ENCODE peak calls at places on chromosomes 4 and X, in six cellular contexts. One of them, this sample, is unnamed.

GRCh38 chrX:87583679-87584078 is 66.1 kb downstream of the KLHL4 start:
- DNase-seq in astrocyte: no peak
- DNase-seq in IMR-90: peak; percentile 10
- DNase-seq in neuronal stem cell: no peak
- DNase-seq in GM23248: peak; percentile 0
- DNase-seq in trophoblast cell: peak; percentile 0
- DNase-seq in this sample: peak; percentile 39

GRCh38 chr4:108651068-108651794 is 832 bp downstream of the OSTC start:
- DNase-seq in neuronal stem cell: peak; percentile 9
- DNase-seq in GM23248: peak; percentile 93
- DNase-seq in IMR-90: peak; percentile 72
- DNase-seq in astrocyte: peak; percentile 65
- DNase-seq in trophoblast cell: peak; percentile 3
- DNase-seq in this sample: peak; percentile 29

GRCh38 chr4:5014007-5014682 is 5.1 kb downstream of the CYTL1 start:
- DNase-seq in neuronal stem cell: no peak
- DNase-seq in astrocyte: no peak
- DNase-seq in trophoblast cell: no peak
- DNase-seq in IMR-90: no peak
- DNase-seq in GM23248: no peak
- DNase-seq in this sample: no peak

GRCh38 chr4:140237616-140238352 is 83.8 kb upstream of the MAML3 start:
- DNase-seq in neuronal stem cell: peak; percentile 84
- DNase-seq in IMR-90: peak; percentile 93
- DNase-seq in trophoblast cell: peak; percentile 97
- DNase-seq in GM23248: peak; percentile 95
- DNase-seq in astrocyte: peak; percentile 93
- DNase-seq in this sample: no peak

GRCh38 chr4:182369211-182369610 is 126.0 kb downstream of the TENM3 start:
- DNase-seq in trophoblast cell: no peak
- DNase-seq in astrocyte: peak; percentile 68
- DNase-seq in GM23248: no peak
- DNase-seq in neuronal stem cell: no peak
- DNase-seq in IMR-90: peak; percentile 62
- DNase-seq in this sample: no peak

GRCh38 chr4:155614111-155614762 is 52.4 kb upstream of the GUCY1A1 start:
- DNase-seq in astrocyte: no peak
- DNase-seq in IMR-90: peak; percentile 77
- DNase-seq in neuronal stem cell: no peak
- DNase-seq in GM23248: peak; percentile 44
- DNase-seq in trophoblast cell: no peak
- DNase-seq in this sample: no peak

GRCh38 chr4:133152330-133152791 is 3.3 kb downstream of the PCDH10 start:
- DNase-seq in IMR-90: no peak
- DNase-seq in neuronal stem cell: no peak
- DNase-seq in astrocyte: peak; percentile 43
- DNase-seq in GM23248: peak; percentile 24
- DNase-seq in trophoblast cell: peak; percentile 33
- DNase-seq in this sample: no peak

GRCh38 chrX:136584545-136584944 is 52.5 kb downstream of the VGLL1 start:
- DNase-seq in neuronal stem cell: no peak
- DNase-seq in astrocyte: no peak
- DNase-seq in GM23248: no peak
- DNase-seq in trophoblast cell: no peak
- DNase-seq in IMR-90: no peak
- DNase-seq in this sample: no peak

GRCh38 chr4:8267077-8267476 is 2.5 kb upstream of the HTRA3 start:
- DNase-seq in trophoblast cell: peak; percentile 24
- DNase-seq in IMR-90: peak; percentile 33
- DNase-seq in GM23248: peak; percentile 89
- DNase-seq in neuronal stem cell: peak; percentile 35
- DNase-seq in astrocyte: no peak
- DNase-seq in this sample: peak; percentile 68

GRCh38 chr4:2341911-2342652 is 76.4 kb downstream of the ZFYVE28 start:
- DNase-seq in GM23248: no peak
- DNase-seq in IMR-90: no peak
- DNase-seq in astrocyte: no peak
- DNase-seq in trophoblast cell: no peak
- DNase-seq in neuronal stem cell: no peak
- DNase-seq in this sample: no peak

GRCh38 chrX:41917517-41917916 is 5.8 kb downstream of the CASK start:
- DNase-seq in astrocyte: no peak
- DNase-seq in trophoblast cell: no peak
- DNase-seq in GM23248: no peak
- DNase-seq in IMR-90: no peak
- DNase-seq in neuronal stem cell: no peak
- DNase-seq in this sample: no peak

GRCh38 chrX:154712781-154713391 is 38.0 kb downstream of the GAB3 start:
- DNase-seq in trophoblast cell: no peak
- DNase-seq in GM23248: peak; percentile 80
- DNase-seq in astrocyte: peak; percentile 80
- DNase-seq in IMR-90: peak; percentile 73
- DNase-seq in neuronal stem cell: no peak
- DNase-seq in this sample: peak; percentile 83

GRCh38 chr4:176277162-176277904 is 8.3 kb upstream of the ASB5 start:
- DNase-seq in neuronal stem cell: peak; percentile 30
- DNase-seq in IMR-90: peak; percentile 71
- DNase-seq in GM23248: peak; percentile 91
- DNase-seq in trophoblast cell: peak; percentile 32
- DNase-seq in astrocyte: peak; percentile 36
- DNase-seq in this sample: peak; percentile 63

GRCh38 chr4:38621004-38621684 is 42.9 kb upstream of the KLF3 start:
- DNase-seq in trophoblast cell: peak; percentile 92
- DNase-seq in IMR-90: peak; percentile 87
- DNase-seq in neuronal stem cell: no peak
- DNase-seq in astrocyte: peak; percentile 63
- DNase-seq in GM23248: peak; percentile 83
- DNase-seq in this sample: peak; percentile 91

GRCh38 chrX:153061732-153062131 is 5.5 kb downstream of the PNMA3 start:
- DNase-seq in GM23248: peak; percentile 68
- DNase-seq in IMR-90: peak; percentile 55
- DNase-seq in neuronal stem cell: no peak
- DNase-seq in trophoblast cell: no peak
- DNase-seq in astrocyte: peak; percentile 50
- DNase-seq in this sample: peak; percentile 71

GRCh38 chr4:168615294-168615693 is 118.4 kb downstream of the PALLD start:
- DNase-seq in trophoblast cell: no peak
- DNase-seq in GM23248: peak; percentile 87
- DNase-seq in astrocyte: peak; percentile 90
- DNase-seq in neuronal stem cell: peak; percentile 20
- DNase-seq in IMR-90: peak; percentile 57
- DNase-seq in this sample: peak; percentile 28
- H3K9ac ChIP-seq in trophoblast cell: no peak overlapping the region
- H3K9ac ChIP-seq in GM23248: no peak overlapping the region
- H3K9ac ChIP-seq in astrocyte: peak overlapping the region; percentile 60
- H3K9ac ChIP-seq in neuronal stem cell: no peak overlapping the region
- H3K9ac ChIP-seq in IMR-90: no peak overlapping the region
- H3K9ac ChIP-seq in this sample: no peak overlapping the region

DNA sequence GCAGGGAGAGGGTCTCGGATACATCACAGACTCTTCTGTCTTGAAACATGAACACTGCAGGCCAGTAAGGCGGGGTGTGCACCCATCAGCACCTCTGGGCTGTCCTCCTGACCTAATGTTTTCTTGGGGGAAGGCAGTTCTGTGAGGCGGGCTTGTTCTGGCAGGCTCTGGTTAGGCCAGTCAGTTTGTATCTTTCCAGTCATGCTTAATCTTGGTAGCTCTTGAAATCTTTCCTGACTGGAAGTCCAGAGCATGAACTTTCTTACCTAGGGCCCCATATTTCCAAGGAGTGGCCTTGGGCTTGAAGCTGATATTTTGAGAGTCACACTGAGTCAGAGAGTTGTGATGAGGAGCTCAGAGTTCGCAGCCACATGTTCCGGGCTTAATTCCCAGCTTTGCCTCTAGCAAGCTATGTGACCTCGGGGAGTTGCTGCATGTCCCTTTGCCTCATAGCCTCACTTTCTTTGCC is 54.2 kb upstream of the RASSF6 start:
- DNase-seq in GM23248: peak; percentile 50
- DNase-seq in neuronal stem cell: no peak
- DNase-seq in astrocyte: no peak
- DNase-seq in IMR-90: peak; percentile 34
- DNase-seq in trophoblast cell: no peak
- DNase-seq in this sample: peak; percentile 45
- H3K9ac ChIP-seq in GM23248: no peak overlapping the region
- H3K9ac ChIP-seq in neuronal stem cell: no peak overlapping the region
- H3K9ac ChIP-seq in astrocyte: no peak overlapping the region
- H3K9ac ChIP-seq in IMR-90: no peak overlapping the region
- H3K9ac ChIP-seq in trophoblast cell: no peak overlapping the region
- H3K9ac ChIP-seq in this sample: peak overlapping the region; percentile 92

GRCh38 chr4:39970559-39971270 is 7.0 kb downstream of the PDS5A start:
- DNase-seq in trophoblast cell: peak; percentile 91
- DNase-seq in astrocyte: peak; percentile 73
- DNase-seq in IMR-90: no peak
- DNase-seq in neuronal stem cell: no peak
- DNase-seq in GM23248: no peak
- DNase-seq in this sample: peak; percentile 12
- H3K9ac ChIP-seq in trophoblast cell: no peak overlapping the region
- H3K9ac ChIP-seq in astrocyte: peak overlapping the region; percentile 35
- H3K9ac ChIP-seq in IMR-90: no peak overlapping the region
- H3K9ac ChIP-seq in neuronal stem cell: no peak overlapping the region
- H3K9ac ChIP-seq in GM23248: no peak overlapping the region
- H3K9ac ChIP-seq in this sample: no peak overlapping the region

GRCh38 chr4:99859618-99860017 is 34.6 kb downstream of the LAMTOR3 start:
- DNase-seq in neuronal stem cell: no peak
- DNase-seq in trophoblast cell: no peak
- DNase-seq in GM23248: no peak
- DNase-seq in astrocyte: no peak
- DNase-seq in IMR-90: no peak
- DNase-seq in this sample: no peak

GRCh38 chr4:99863804-99864203 is 30.4 kb downstream of the LAMTOR3 start:
- DNase-seq in astrocyte: peak; percentile 12
- DNase-seq in GM23248: peak; percentile 34
- DNase-seq in trophoblast cell: no peak
- DNase-seq in neuronal stem cell: no peak
- DNase-seq in IMR-90: peak; percentile 57
- DNase-seq in this sample: peak; percentile 25

GRCh38 chr4:99856166-99856565 is 38.1 kb downstream of the LAMTOR3 start:
- DNase-seq in astrocyte: peak; percentile 2
- DNase-seq in trophoblast cell: peak; percentile 22
- DNase-seq in IMR-90: peak; percentile 50
- DNase-seq in GM23248: peak; percentile 73
- DNase-seq in neuronal stem cell: no peak
- DNase-seq in this sample: peak; percentile 48

GRCh38 chr4:99857302-99857701 is 36.9 kb downstream of the LAMTOR3 start:
- DNase-seq in IMR-90: no peak
- DNase-seq in GM23248: no peak
- DNase-seq in astrocyte: no peak
- DNase-seq in trophoblast cell: no peak
- DNase-seq in neuronal stem cell: no peak
- DNase-seq in this sample: no peak

DNA sequence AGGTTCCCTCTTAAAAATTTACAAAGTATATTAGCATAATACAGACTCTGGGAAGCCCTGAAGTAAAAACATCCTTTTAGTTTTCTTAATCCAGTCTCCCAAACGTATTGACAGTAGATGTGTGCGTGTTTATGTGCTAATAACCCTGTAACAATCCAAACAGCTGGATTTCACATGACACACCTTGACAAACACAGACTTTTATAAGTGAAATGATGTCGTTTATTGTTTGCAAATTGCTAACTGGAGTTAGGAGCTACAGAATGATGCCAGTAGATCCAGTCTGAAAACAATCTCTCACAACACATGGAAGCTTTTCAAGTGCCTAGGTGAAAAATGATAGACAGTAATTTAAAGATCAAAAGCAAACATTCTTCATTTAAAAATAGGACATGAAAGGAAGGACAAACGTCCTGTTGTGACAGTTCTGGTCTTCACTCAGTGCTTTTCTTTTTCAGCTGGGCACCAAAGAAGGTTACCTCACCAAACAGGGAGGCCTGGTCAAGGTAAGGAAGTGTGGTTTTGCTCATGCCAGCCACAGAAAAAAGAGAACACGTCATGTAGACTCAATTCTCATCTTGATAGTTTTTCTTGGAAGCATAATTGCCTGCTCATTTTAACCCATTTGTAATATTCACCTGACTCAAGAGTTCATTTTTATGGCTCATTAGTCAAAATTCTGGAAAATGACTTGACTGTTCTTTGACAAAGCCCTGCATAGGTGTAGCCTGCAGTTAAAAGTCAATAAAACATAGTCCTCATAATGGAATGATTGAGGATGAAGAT is 32.9 kb downstream of the LAMTOR3 start:
- DNase-seq in neuronal stem cell: no peak
- DNase-seq in astrocyte: no peak
- DNase-seq in GM23248: no peak
- DNase-seq in IMR-90: no peak
- DNase-seq in trophoblast cell: no peak
- DNase-seq in this sample: no peak
- H3K9ac ChIP-seq in neuronal stem cell: no peak overlapping the region
- H3K9ac ChIP-seq in astrocyte: no peak overlapping the region
- H3K9ac ChIP-seq in GM23248: no peak overlapping the region
- H3K9ac ChIP-seq in IMR-90: no peak overlapping the region
- H3K9ac ChIP-seq in trophoblast cell: no peak overlapping the region
- H3K9ac ChIP-seq in this sample: no peak overlapping the region

GRCh38 chr4:185504098-185505047 is 30.9 kb downstream of the PDLIM3 start:
- DNase-seq in neuronal stem cell: no peak
- DNase-seq in trophoblast cell: peak; percentile 93
- DNase-seq in GM23248: peak; percentile 48
- DNase-seq in astrocyte: no peak
- DNase-seq in IMR-90: peak; percentile 75
- DNase-seq in this sample: peak; percentile 52
- H3K9ac ChIP-seq in neuronal stem cell: no peak overlapping the region
- H3K9ac ChIP-seq in trophoblast cell: no peak overlapping the region
- H3K9ac ChIP-seq in GM23248: peak overlapping the region; percentile 59
- H3K9ac ChIP-seq in astrocyte: peak overlapping the region; percentile 1
- H3K9ac ChIP-seq in IMR-90: peak overlapping the region; percentile 31
- H3K9ac ChIP-seq in this sample: peak overlapping the region; percentile 22

GRCh38 chrX:40320819-40321218 is 223.1 kb upstream of the BCOR start:
- DNase-seq in trophoblast cell: no peak
- DNase-seq in astrocyte: no peak
- DNase-seq in IMR-90: no peak
- DNase-seq in neuronal stem cell: no peak
- DNase-seq in GM23248: no peak
- DNase-seq in this sample: no peak
- H3K9ac ChIP-seq in trophoblast cell: no peak overlapping the region
- H3K9ac ChIP-seq in astrocyte: no peak overlapping the region
- H3K9ac ChIP-seq in IMR-90: no peak overlapping the region
- H3K9ac ChIP-seq in neuronal stem cell: no peak overlapping the region
- H3K9ac ChIP-seq in GM23248: no peak overlapping the region
- H3K9ac ChIP-seq in this sample: no peak overlapping the region

GRCh38 chr4:174930895-174931294 is 12.7 kb downstream of the ADAM29 start:
- DNase-seq in astrocyte: no peak
- DNase-seq in GM23248: no peak
- DNase-seq in trophoblast cell: no peak
- DNase-seq in IMR-90: no peak
- DNase-seq in neuronal stem cell: no peak
- DNase-seq in this sample: no peak

GRCh38 chr4:174928174-174928573 is 10.0 kb downstream of the ADAM29 start:
- DNase-seq in GM23248: no peak
- DNase-seq in trophoblast cell: no peak
- DNase-seq in IMR-90: no peak
- DNase-seq in neuronal stem cell: no peak
- DNase-seq in astrocyte: no peak
- DNase-seq in this sample: no peak

GRCh38 chr4:174926958-174927357 is 8.8 kb downstream of the ADAM29 start:
- DNase-seq in trophoblast cell: peak; percentile 36
- DNase-seq in GM23248: no peak
- DNase-seq in neuronal stem cell: no peak
- DNase-seq in IMR-90: no peak
- DNase-seq in astrocyte: no peak
- DNase-seq in this sample: no peak

GRCh38 chr4:174928575-174929253 is 10.6 kb downstream of the ADAM29 start:
- DNase-seq in astrocyte: no peak
- DNase-seq in trophoblast cell: no peak
- DNase-seq in neuronal stem cell: no peak
- DNase-seq in IMR-90: no peak
- DNase-seq in GM23248: no peak
- DNase-seq in this sample: no peak

GRCh38 chr4:174929346-174929745 is 11.2 kb downstream of the ADAM29 start:
- DNase-seq in trophoblast cell: no peak
- DNase-seq in GM23248: no peak
- DNase-seq in astrocyte: no peak
- DNase-seq in IMR-90: no peak
- DNase-seq in neuronal stem cell: no peak
- DNase-seq in this sample: no peak
- H3K9ac ChIP-seq in trophoblast cell: no peak overlapping the region
- H3K9ac ChIP-seq in GM23248: no peak overlapping the region
- H3K9ac ChIP-seq in astrocyte: no peak overlapping the region
- H3K9ac ChIP-seq in IMR-90: no peak overlapping the region
- H3K9ac ChIP-seq in neuronal stem cell: no peak overlapping the region
- H3K9ac ChIP-seq in this sample: no peak overlapping the region